ENCODE peak calls at places on chromosomes 1 and 21, in six cellular contexts. One of them, this sample, is unnamed.

GRCh38 chr21:44528634-44528995 is 11.4 kb downstream of the KRTAP10-1 start:
- DNase-seq in astrocyte: no peak
- DNase-seq in A673: no peak
- DNase-seq in fibroblast of lung: no peak
- DNase-seq in HepG2: no peak
- DNase-seq in DND-41: no peak
- DNase-seq in this sample: no peak

GRCh38 chr1:85296980-85297379 is 20.5 kb upstream of the BCL10 start:
- DNase-seq in astrocyte: peak; percentile 64
- DNase-seq in A673: no peak
- DNase-seq in fibroblast of lung: peak; percentile 78
- DNase-seq in HepG2: no peak
- DNase-seq in DND-41: no peak
- DNase-seq in this sample: peak; percentile 76

GRCh38 chr1:205950280-205950679 is 7.0 kb upstream of the SLC26A9 start:
- DNase-seq in astrocyte: peak; percentile 74
- DNase-seq in A673: no peak
- DNase-seq in fibroblast of lung: peak; percentile 81
- DNase-seq in HepG2: no peak
- DNase-seq in DND-41: no peak
- DNase-seq in this sample: peak; percentile 90

GRCh38 chr1:89910780-89911179 is 84.1 kb upstream of the ZNF326 start:
- DNase-seq in astrocyte: peak; percentile 90
- DNase-seq in A673: no peak
- DNase-seq in fibroblast of lung: peak; percentile 90
- DNase-seq in HepG2: no peak
- DNase-seq in DND-41: no peak
- DNase-seq in this sample: no peak

GRCh38 chr1:25710583-25711347 is 89.2 kb upstream of the SELENON start:
- DNase-seq in astrocyte: peak; percentile 42
- DNase-seq in A673: no peak
- DNase-seq in fibroblast of lung: peak; percentile 52
- DNase-seq in HepG2: peak; percentile 7
- DNase-seq in DND-41: no peak
- DNase-seq in this sample: no peak

GRCh38 chr1:85585845-85586244 is 5.3 kb downstream of the CCN1 start:
- DNase-seq in astrocyte: peak; percentile 88
- DNase-seq in A673: no peak
- DNase-seq in fibroblast of lung: peak; percentile 90
- DNase-seq in HepG2: no peak
- DNase-seq in DND-41: no peak
- DNase-seq in this sample: peak; percentile 64

GRCh38 chr1:170640581-170640980 is 23.4 kb upstream of the PRRX1 start:
- DNase-seq in astrocyte: peak; percentile 14
- DNase-seq in A673: no peak
- DNase-seq in fibroblast of lung: peak; percentile 26
- DNase-seq in HepG2: no peak
- DNase-seq in DND-41: peak; percentile 80
- DNase-seq in this sample: no peak

GRCh38 chr1:6342031-6342430 is 51.5 kb downstream of the ACOT7 start:
- DNase-seq in astrocyte: no peak
- DNase-seq in A673: peak; percentile 49
- DNase-seq in fibroblast of lung: no peak
- DNase-seq in HepG2: no peak
- DNase-seq in DND-41: no peak
- DNase-seq in this sample: no peak

GRCh38 chr1:164784960-164785359 is 226.0 kb downstream of the PBX1 start:
- DNase-seq in astrocyte: no peak
- DNase-seq in A673: no peak
- DNase-seq in fibroblast of lung: no peak
- DNase-seq in HepG2: no peak
- DNase-seq in DND-41: no peak
- DNase-seq in this sample: no peak

GRCh38 chr1:163535807-163536206 is 214.1 kb downstream of the NUF2 start:
- DNase-seq in astrocyte: peak; percentile 6
- DNase-seq in A673: peak; percentile 80
- DNase-seq in fibroblast of lung: peak; percentile 19
- DNase-seq in HepG2: no peak
- DNase-seq in DND-41: no peak
- DNase-seq in this sample: peak; percentile 3

GRCh38 chr1:204947338-204947737 is 76.7 kb downstream of the NFASC start:
- DNase-seq in astrocyte: no peak
- DNase-seq in A673: no peak
- DNase-seq in fibroblast of lung: no peak
- DNase-seq in HepG2: no peak
- DNase-seq in DND-41: no peak
- DNase-seq in this sample: no peak

GRCh38 chr1:5660141-5660935 is 331.9 kb downstream of the NPHP4 start:
- DNase-seq in astrocyte: no peak
- DNase-seq in A673: no peak
- DNase-seq in fibroblast of lung: no peak
- DNase-seq in HepG2: no peak
- DNase-seq in DND-41: no peak
- DNase-seq in this sample: no peak

GRCh38 chr21:41579692-41580091 is 71.7 kb upstream of the TMPRSS2 start:
- DNase-seq in astrocyte: no peak
- DNase-seq in A673: no peak
- DNase-seq in fibroblast of lung: no peak
- DNase-seq in HepG2: no peak
- DNase-seq in DND-41: no peak
- DNase-seq in this sample: no peak

GRCh38 chr21:15682977-15683376 is 46.8 kb upstream of the USP25 start:
- DNase-seq in astrocyte: peak; percentile 47
- DNase-seq in A673: peak; percentile 9
- DNase-seq in fibroblast of lung: peak; percentile 61
- DNase-seq in HepG2: no peak
- DNase-seq in DND-41: no peak
- DNase-seq in this sample: peak; percentile 43

GRCh38 chr1:160625725-160626498 is 20.9 kb downstream of the SLAMF1 start:
- DNase-seq in astrocyte: no peak
- DNase-seq in A673: no peak
- DNase-seq in fibroblast of lung: no peak
- DNase-seq in HepG2: no peak
- DNase-seq in DND-41: no peak
- DNase-seq in this sample: no peak

GRCh38 chr1:2627746-2628145 is 5.1 kb downstream of the MMEL1 start:
- DNase-seq in astrocyte: no peak
- DNase-seq in A673: no peak
- DNase-seq in fibroblast of lung: no peak
- DNase-seq in HepG2: no peak
- DNase-seq in DND-41: no peak
- DNase-seq in this sample: no peak

GRCh38 chr1:39452081-39452480 is 39.4 kb upstream of the BMP8A start:
- DNase-seq in astrocyte: no peak
- DNase-seq in A673: no peak
- DNase-seq in fibroblast of lung: no peak
- DNase-seq in HepG2: no peak
- DNase-seq in DND-41: no peak
- DNase-seq in this sample: no peak

GRCh38 chr1:235820059-235820458 is 46.6 kb downstream of the LYST start:
- DNase-seq in astrocyte: no peak
- DNase-seq in A673: no peak
- DNase-seq in fibroblast of lung: no peak
- DNase-seq in HepG2: peak; percentile 29
- DNase-seq in DND-41: no peak
- DNase-seq in this sample: no peak

GRCh38 chr1:94550800-94551241 is 9.3 kb upstream of the F3 start:
- DNase-seq in astrocyte: no peak
- DNase-seq in A673: no peak
- DNase-seq in fibroblast of lung: no peak
- DNase-seq in HepG2: no peak
- DNase-seq in DND-41: no peak
- DNase-seq in this sample: no peak
- TF ChIP-seq CTCF in astrocyte: no peak
- TF ChIP-seq CTCF in A673: no peak
- TF ChIP-seq CTCF in fibroblast of lung: no peak
- TF ChIP-seq CTCF in HepG2: no peak
- TF ChIP-seq CTCF in DND-41: no peak
- TF ChIP-seq CTCF in this sample: no peak

DNA sequence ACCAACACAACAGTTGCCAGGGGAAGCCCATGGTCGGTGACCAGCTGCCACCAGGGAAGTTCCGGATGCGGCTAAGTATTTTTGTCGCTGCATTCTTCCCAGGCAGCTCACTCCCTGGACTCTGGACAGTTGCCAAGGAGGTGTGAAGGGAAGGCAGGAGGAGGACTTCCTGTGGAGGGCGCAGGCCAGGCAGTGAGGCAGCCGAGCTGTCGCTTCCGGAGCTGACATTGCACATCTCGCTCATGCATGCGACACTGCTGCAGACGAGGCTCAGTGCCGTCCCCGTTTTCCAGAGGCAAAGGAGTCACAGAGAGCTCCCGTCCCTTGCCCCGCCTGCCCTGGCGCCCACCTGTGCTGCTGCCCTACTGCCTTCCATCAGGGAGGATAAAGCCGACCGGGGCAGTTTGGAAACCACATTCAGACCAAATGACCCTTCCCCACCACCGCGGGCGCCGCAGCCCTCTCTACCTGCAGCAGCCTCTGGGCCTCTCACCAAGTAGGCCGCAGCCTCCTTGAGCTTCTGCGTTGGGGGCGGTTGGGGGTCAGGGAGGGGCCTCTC is 81.4 kb downstream of the NENF start:
- DNase-seq in astrocyte: peak; percentile 58
- DNase-seq in A673: peak; percentile 78
- DNase-seq in fibroblast of lung: peak; percentile 74
- DNase-seq in HepG2: peak; percentile 62
- DNase-seq in DND-41: no peak
- DNase-seq in this sample: peak; percentile 53
- TF ChIP-seq EZH2 in astrocyte: peak; percentile 62
- TF ChIP-seq EZH2 in A673: no peak
- TF ChIP-seq EZH2 in fibroblast of lung: peak; percentile 62
- TF ChIP-seq EZH2 in HepG2: no peak
- TF ChIP-seq EZH2 in DND-41: no peak
- TF ChIP-seq EZH2 in this sample: no peak

DNA sequence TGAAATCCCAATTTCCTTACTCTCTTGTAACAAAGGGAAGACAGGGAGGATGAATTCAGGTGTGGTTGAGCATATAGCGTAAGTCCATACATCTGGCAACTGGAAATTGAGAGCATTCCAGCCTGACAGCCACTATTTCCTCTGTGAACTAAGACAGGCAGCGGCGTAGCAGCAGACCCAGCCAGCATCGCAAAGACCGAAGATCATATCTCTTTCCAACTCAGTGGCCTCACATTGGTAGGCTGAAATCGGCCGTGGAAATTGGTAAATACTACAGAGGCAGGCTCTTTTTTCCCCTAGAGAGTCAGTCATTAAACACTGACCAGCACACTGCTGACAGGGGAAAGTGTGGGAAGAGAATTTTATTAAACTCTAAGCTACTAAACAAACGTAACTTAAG is 43.4 kb downstream of the TARBP1 start:
- DNase-seq in astrocyte: no peak
- DNase-seq in A673: no peak
- DNase-seq in fibroblast of lung: no peak
- DNase-seq in HepG2: no peak
- DNase-seq in DND-41: no peak
- DNase-seq in this sample: no peak
- TF ChIP-seq CTCF in astrocyte: no peak
- TF ChIP-seq CTCF in A673: no peak
- TF ChIP-seq CTCF in fibroblast of lung: no peak
- TF ChIP-seq CTCF in HepG2: no peak
- TF ChIP-seq CTCF in DND-41: no peak
- TF ChIP-seq CTCF in this sample: no peak

DNA sequence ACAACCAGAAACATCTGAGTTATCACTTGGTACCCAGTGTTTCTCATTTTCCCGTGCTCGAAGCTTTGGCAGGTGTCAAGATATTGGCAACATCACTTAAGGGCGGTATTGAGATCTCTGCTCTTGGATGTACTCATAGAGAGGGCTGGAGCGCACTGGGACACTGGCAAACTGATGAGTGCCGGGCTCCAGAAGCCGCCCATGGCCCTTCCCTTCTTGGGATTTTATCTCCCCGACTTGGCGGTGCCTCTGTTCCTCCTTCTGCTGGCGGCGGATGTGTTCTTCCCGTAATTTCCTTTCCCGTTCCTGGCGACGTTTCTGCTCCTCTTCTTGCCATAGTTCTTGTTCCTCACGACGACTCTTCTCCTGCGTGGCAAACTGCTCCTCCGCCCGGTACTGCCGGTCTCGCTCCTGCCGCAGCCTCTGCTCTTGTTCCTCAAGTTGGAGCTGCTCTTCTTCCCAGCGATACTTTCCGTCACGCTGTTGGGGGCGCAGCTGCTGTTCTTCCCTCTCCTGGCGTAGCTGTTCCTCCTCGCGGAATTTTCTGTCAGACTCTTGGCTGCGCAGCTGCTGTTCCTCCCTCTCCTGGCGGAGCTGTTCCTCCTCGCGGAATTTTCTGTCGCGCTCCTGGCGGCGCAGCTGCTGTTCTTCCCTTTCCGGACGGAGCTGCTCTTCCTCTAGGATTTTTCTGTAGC is 7.8 kb downstream of the TCHH start:
- DNase-seq in astrocyte: no peak
- DNase-seq in A673: peak; percentile 4
- DNase-seq in fibroblast of lung: no peak
- DNase-seq in HepG2: no peak
- DNase-seq in DND-41: no peak
- DNase-seq in this sample: no peak
- TF ChIP-seq EZH2 in astrocyte: no peak
- TF ChIP-seq EZH2 in A673: peak; percentile 76
- TF ChIP-seq EZH2 in fibroblast of lung: no peak
- TF ChIP-seq EZH2 in HepG2: no peak
- TF ChIP-seq EZH2 in DND-41: no peak
- TF ChIP-seq EZH2 in this sample: no peak

GRCh38 chr1:112715264-112716053 is at the start of gene PPM1J:
- DNase-seq in astrocyte: peak; percentile 71
- DNase-seq in A673: peak; percentile 91
- DNase-seq in fibroblast of lung: peak; percentile 84
- DNase-seq in HepG2: peak; percentile 79
- DNase-seq in DND-41: peak; percentile 96
- DNase-seq in this sample: peak; percentile 96

GRCh38 chr1:112713466-112714312 is 1.4 kb downstream of the PPM1J start:
- DNase-seq in astrocyte: no peak
- DNase-seq in A673: no peak
- DNase-seq in fibroblast of lung: no peak
- DNase-seq in HepG2: no peak
- DNase-seq in DND-41: no peak
- DNase-seq in this sample: no peak

GRCh38 chr1:112716133-112716720 is 1.1 kb upstream of the PPM1J start:
- DNase-seq in astrocyte: peak; percentile 67
- DNase-seq in A673: peak; percentile 93
- DNase-seq in fibroblast of lung: peak; percentile 83
- DNase-seq in HepG2: peak; percentile 77
- DNase-seq in DND-41: peak; percentile 86
- DNase-seq in this sample: peak; percentile 84

GRCh38 chr1:112712701-112713128 is 2.4 kb downstream of the PPM1J start:
- DNase-seq in astrocyte: no peak
- DNase-seq in A673: no peak
- DNase-seq in fibroblast of lung: no peak
- DNase-seq in HepG2: no peak
- DNase-seq in DND-41: no peak
- DNase-seq in this sample: no peak

GRCh38 chr1:112714313-112715263 is 544 bp downstream of the PPM1J start:
- DNase-seq in astrocyte: no peak
- DNase-seq in A673: no peak
- DNase-seq in fibroblast of lung: no peak
- DNase-seq in HepG2: no peak
- DNase-seq in DND-41: no peak
- DNase-seq in this sample: no peak
- TF ChIP-seq CTCF in astrocyte: no peak
- TF ChIP-seq CTCF in A673: peak; percentile 24
- TF ChIP-seq CTCF in fibroblast of lung: no peak
- TF ChIP-seq CTCF in HepG2: no peak
- TF ChIP-seq CTCF in DND-41: no peak
- TF ChIP-seq CTCF in this sample: peak; percentile 1

GRCh38 chr1:156433032-156433431 is 64.0 kb downstream of the RHBG start:
- DNase-seq in astrocyte: no peak
- DNase-seq in A673: no peak
- DNase-seq in fibroblast of lung: no peak
- DNase-seq in HepG2: no peak
- DNase-seq in DND-41: no peak
- DNase-seq in this sample: no peak
- TF ChIP-seq EZH2 in astrocyte: no peak
- TF ChIP-seq EZH2 in A673: no peak
- TF ChIP-seq EZH2 in fibroblast of lung: peak; percentile 16
- TF ChIP-seq EZH2 in HepG2: no peak
- TF ChIP-seq EZH2 in DND-41: no peak
- TF ChIP-seq EZH2 in this sample: no peak

This sample was measured in mammary epithelial cell.